ENCODE peak calls at places on chromosomes 6 and 20, in six cellular contexts. W, T, N, Q, C and I are unnamed samples. For H4K20me1, the result is how much of the 10 kb centered on the place peaks cover.

GRCh38 chr20:51801220-51801991 is 915 bp downstream of the SALL4 start:
- DNase-seq in T (no peak), N (no peak), Q (no peak), W (peak), C (peak), I (no peak)

GRCh38 chr6:159692303-159693127 is 526 bp downstream of the SOD2 start:
- DNase-seq in Q (no peak), T (peak), C (peak), N (peak), W (peak), I (peak)

GRCh38 chr6:140314675-140315074 is 940.2 kb upstream of the CITED2 start:
- DNase-seq in N (no peak), Q (no peak), C (no peak), W (no peak), T (no peak), I (no peak)

GRCh38 chr6:80961166-80961565 is 791.3 kb downstream of the TENT5A start:
- DNase-seq in Q (no peak), N (no peak), C (no peak), W (no peak), T (no peak), I (no peak)

GRCh38 chr20:61083431-61083830 is 168.6 kb upstream of the CDH4 start:
- DNase-seq in C (no peak), W (no peak), Q (no peak), T (no peak), N (no peak), I (no peak)

GRCh38 chr6:23280445-23280844 is 711.1 kb downstream of the HDGFL1 start:
- DNase-seq in C (no peak), W (no peak), T (no peak), N (no peak), Q (no peak), I (no peak)

GRCh38 chr20:44723391-44723790 is 8.2 kb downstream of the CCN5 start:
- DNase-seq in Q (no peak), C (no peak), W (no peak), T (no peak), N (no peak), I (no peak)

GRCh38 chr6:3442444-3443220 is 14.2 kb downstream of the SLC22A23 start:
- DNase-seq in T (peak), W (no peak), N (peak), C (peak), Q (no peak), I (no peak)

GRCh38 chr6:134249759-134250602 is 67.9 kb downstream of the SGK1 start:
- DNase-seq in T (no peak), W (no peak), N (peak), Q (no peak), C (peak), I (no peak)

GRCh38 chr6:73521351-73522254 is 771 bp upstream of the EEF1A1 start:
- DNase-seq in C (peak), Q (no peak), W (no peak), T (no peak), N (peak), I (no peak)

GRCh38 chr20:36465109-36466080 is 75.9 kb upstream of the MYL9 start:
- DNase-seq in Q (peak), T (peak), N (peak), C (peak), W (peak), I (no peak)
- H4K20me1 ChIP-seq in Q (under half), T (under half), N (half or more), C (half or more), W (under half), I (under half)

GRCh38 chr20:31945319-31945718 is 6.5 kb downstream of the PDRG1 start:
- DNase-seq in W (no peak), T (no peak), Q (no peak), C (no peak), N (no peak), I (no peak)

GRCh38 chr20:31945790-31946189 is 6.1 kb downstream of the PDRG1 start:
- DNase-seq in W (no peak), Q (no peak), T (no peak), C (no peak), N (no peak), I (no peak)

GRCh38 chr20:31951203-31951529 is 680 bp downstream of the PDRG1 start:
- DNase-seq in T (no peak), N (no peak), C (no peak), Q (no peak), W (no peak), I (no peak)

GRCh38 chr20:31949877-31950646 is 1.8 kb downstream of the PDRG1 start:
- DNase-seq in C (no peak), W (no peak), Q (no peak), T (peak), N (no peak), I (no peak)

GRCh38 chr20:31948008-31948407 is 3.8 kb downstream of the PDRG1 start:
- DNase-seq in C (no peak), N (no peak), Q (no peak), T (no peak), W (no peak), I (no peak)
- H4K20me1 ChIP-seq in C (under half), N (under half), Q (under half), T (under half), W (under half), I (under half)

GRCh38 chr6:7207688-7208087 is 99.9 kb downstream of the RREB1 start:
- DNase-seq in W (no peak), Q (no peak), N (no peak), C (no peak), T (no peak), I (no peak)
- H4K20me1 ChIP-seq in W (under half), Q (under half), N (under half), C (under half), T (under half), I (under half)

GRCh38 chr6:100612101-100612500 is 147.4 kb upstream of the SIM1 start:
- DNase-seq in C (no peak), Q (no peak), N (no peak), T (no peak), W (no peak), I (no peak)
- H4K20me1 ChIP-seq in C (under half), Q (under half), N (under half), T (under half), W (under half), I (under half)

GRCh38 chr6:137827411-137827940 is 39.6 kb upstream of the TNFAIP3 start:
- DNase-seq in W (no peak), T (no peak), N (no peak), C (no peak), Q (no peak), I (no peak)
- H4K20me1 ChIP-seq in W (under half), T (under half), N (under half), C (under half), Q (under half), I (under half)

GRCh38 chr20:38432292-38432691 is 2.8 kb downstream of the SNHG17 start:
- DNase-seq in T (no peak), C (no peak), N (no peak), W (no peak), Q (no peak), I (no peak)

GRCh38 chr20:38434770-38435554 is at the start of gene SNHG17:
- DNase-seq in Q (peak), W (peak), C (peak), T (peak), N (peak), I (peak)

GRCh38 chr20:38434310-38434741 is 802 bp downstream of the SNHG17 start:
- DNase-seq in N (peak), Q (no peak), T (no peak), W (no peak), C (peak), I (peak)

GRCh38 chr20:38435555-38435939 is 419 bp upstream of the SNHG17 start:
- DNase-seq in T (no peak), N (peak), W (no peak), C (no peak), Q (no peak), I (no peak)

DNA sequence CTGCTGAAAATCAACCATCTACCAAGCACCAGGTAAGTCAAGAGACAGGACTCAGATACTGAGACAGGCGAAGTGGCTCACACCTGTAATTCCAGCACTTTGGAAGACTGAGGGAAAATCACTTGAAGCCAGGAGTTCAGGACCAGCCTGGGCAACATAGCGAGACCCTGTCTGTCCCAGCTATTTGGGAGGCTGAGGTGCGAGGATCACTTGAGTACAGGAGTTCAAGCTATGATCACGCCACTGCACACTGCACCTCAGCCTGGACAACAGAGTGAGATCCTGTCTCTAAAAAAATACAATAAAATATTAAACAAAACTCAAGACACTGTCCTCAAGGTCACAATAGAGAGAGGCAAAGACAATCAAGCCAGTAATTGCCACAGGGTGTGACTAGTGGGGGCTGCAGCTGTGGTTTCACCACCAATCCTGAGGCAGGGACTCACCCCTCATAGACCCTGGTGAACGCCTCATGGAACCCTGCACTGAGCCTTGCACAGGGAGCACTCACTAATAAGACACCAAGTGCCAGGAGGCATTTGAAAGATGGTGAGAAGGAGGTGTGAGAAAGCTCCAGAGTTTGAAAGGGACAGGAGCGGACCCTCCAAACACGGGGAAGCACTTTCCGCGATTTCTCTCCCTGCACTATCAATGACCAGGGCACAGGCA is 1.7 kb downstream of the SNHG17 start:
- DNase-seq in C (no peak), T (no peak), W (no peak), Q (no peak), N (no peak), I (no peak)
- H4K20me1 ChIP-seq in C (under half), T (half or more), W (under half), Q (under half), N (half or more), I (half or more)

DNA sequence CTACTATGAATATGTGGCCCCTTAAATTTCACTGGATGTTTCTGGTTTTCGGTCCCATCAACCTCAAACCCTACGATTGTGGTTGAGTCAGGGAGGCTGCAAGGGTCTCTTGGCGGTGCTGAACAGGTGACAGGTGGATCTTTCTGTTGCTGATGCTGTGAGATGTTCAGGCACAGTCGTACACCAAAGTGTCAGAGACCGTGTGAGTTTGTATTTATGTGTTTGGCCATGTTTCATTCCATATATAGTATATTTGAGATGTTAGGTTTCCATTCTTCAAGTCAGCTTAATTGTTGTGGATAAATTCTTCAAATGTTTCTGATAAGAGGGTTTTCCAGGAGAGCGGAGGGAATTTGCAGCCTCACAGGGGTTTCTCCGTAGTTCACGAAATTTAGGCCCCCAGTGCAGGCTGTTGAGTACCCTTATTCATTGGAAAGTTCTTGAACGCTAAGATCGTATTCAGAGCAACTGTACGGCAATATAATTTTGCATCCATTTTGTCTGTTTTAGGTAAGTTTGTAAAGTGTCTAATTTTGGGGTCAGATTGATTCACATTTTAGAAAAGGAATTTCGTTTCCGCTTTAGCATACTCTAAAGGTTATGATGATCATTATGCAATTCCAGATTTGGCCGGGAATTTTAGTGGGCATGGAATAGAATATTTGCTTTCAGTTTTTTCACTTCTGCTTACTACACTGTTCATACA is 1.2 kb downstream of the TAB2 start:
- DNase-seq in C (peak), Q (no peak), T (no peak), W (no peak), N (no peak), I (no peak)
- H4K20me1 ChIP-seq in C (half or more), Q (under half), T (under half), W (under half), N (under half), I (under half)

DNA sequence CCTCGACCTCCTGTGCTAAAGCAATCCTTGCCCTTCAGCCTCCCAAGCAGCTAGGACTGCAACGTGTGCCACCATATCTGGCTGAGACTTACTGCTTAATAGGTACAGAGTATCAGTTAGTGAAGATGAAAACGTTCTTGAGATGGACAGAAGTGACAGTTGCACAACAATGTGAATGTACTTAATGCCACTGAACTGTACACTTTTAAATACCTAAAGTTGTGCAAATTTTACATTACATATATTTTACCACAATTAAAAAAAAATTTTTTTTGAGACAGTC is 25.9 kb downstream of the NUDT3 start:
- DNase-seq in T (no peak), N (no peak), C (no peak), Q (no peak), W (no peak), I (no peak)
- H4K20me1 ChIP-seq in T (under half), N (under half), C (under half), Q (under half), W (under half), I (under half)